ENCODE peak calls at places on chromosomes 16 and 17, in nine cellular contexts. O is A549; T is MV-4-11; Y is stimulated activated CD4-positive, alpha-beta T cell treated with anti-CD3 and anti-CD28 coated beads, Interleukin-15, amount 100 ng/mL, for 1 hour; S is NCI-H146; L is mesenchymal stem cell; B is activated CD4-positive, alpha-beta T cell treated with anti-CD3 and anti-CD28 coated beads, Interleukin-2, amount 10 ng/mL, durations not matched to agents 24 days and 14 days; F is mucosa of gallbladder; N is WERI-Rb-1. I is an unnamed sample.

GRCh38 chr17:68318103-68318991 is 27.1 kb downstream of the ARSG start:
- DNase-seq in O (peak), T (peak), Y (no peak), S (peak), L (peak), B (no peak), F (peak), N (no peak), I (no peak)

GRCh38 chr16:84111481-84111880 is 5.3 kb downstream of the MBTPS1 start:
- DNase-seq in O (no peak), T (no peak), Y (no peak), S (no peak), L (no peak), B (no peak), F (no peak), N (no peak), I (no peak)

GRCh38 chr17:82396601-82397435 is 21.3 kb upstream of the HEXD start:
- DNase-seq in O (no peak), T (peak), Y (no peak), S (no peak), L (peak), B (no peak), F (no peak), N (no peak), I (no peak)

GRCh38 chr17:80110927-80111701 is 9.7 kb downstream of the GAA start:
- DNase-seq in O (no peak), T (no peak), Y (no peak), S (no peak), L (no peak), B (no peak), F (no peak), N (peak), I (no peak)

GRCh38 chr16:75532142-75532765 is 3.7 kb downstream of the CHST5 start:
- DNase-seq in O (no peak), T (no peak), Y (no peak), S (no peak), L (no peak), B (no peak), F (no peak), N (no peak), I (no peak)

GRCh38 chr16:30951785-30952184 is 2.9 kb downstream of the ORAI3 start:
- DNase-seq in O (no peak), T (no peak), Y (no peak), S (no peak), L (no peak), B (no peak), F (peak), N (no peak), I (peak)

GRCh38 chr17:73308017-73308823 is 3.6 kb downstream of the CDC42EP4 start:
- DNase-seq in O (peak), T (peak), Y (no peak), S (no peak), L (peak), B (no peak), F (peak), N (no peak), I (peak)

GRCh38 chr16:57628782-57629181 is 352 bp downstream of the ADGRG1 start:
- DNase-seq in O (no peak), T (no peak), Y (no peak), S (no peak), L (no peak), B (no peak), F (no peak), N (no peak), I (no peak)

GRCh38 chr16:51440096-51440495 is 289.0 kb upstream of the SALL1 start:
- DNase-seq in O (no peak), T (no peak), Y (no peak), S (no peak), L (no peak), B (no peak), F (no peak), N (peak), I (no peak)

GRCh38 chr16:69106491-69107291 is 1.2 kb downstream of the HAS3 start:
- DNase-seq in O (peak), T (no peak), Y (no peak), S (peak), L (peak), B (no peak), F (no peak), N (no peak), I (no peak)

GRCh38 chr17:29615048-29615385 is 7.7 kb downstream of the CORO6 start:
- DNase-seq in O (no peak), T (peak), Y (no peak), S (no peak), L (peak), B (peak), F (no peak), N (no peak), I (peak)

GRCh38 chr16:57624044-57624688 is 4.3 kb upstream of the ADGRG1 start:
- DNase-seq in O (no peak), T (no peak), Y (no peak), S (no peak), L (no peak), B (no peak), F (no peak), N (no peak), I (no peak)

GRCh38 chr17:82657926-82658325 is 9.7 kb upstream of the WDR45B start:
- DNase-seq in O (no peak), T (no peak), Y (no peak), S (no peak), L (no peak), B (no peak), F (no peak), N (no peak), I (no peak)

GRCh38 chr16:14611660-14612059 is 18.4 kb downstream of the PARN start:
- DNase-seq in O (no peak), T (no peak), Y (no peak), S (no peak), L (no peak), B (no peak), F (no peak), N (no peak), I (no peak)

GRCh38 chr16:68400924-68401460 is 47.3 kb downstream of the SMPD3 start:
- DNase-seq in O (no peak), T (no peak), Y (no peak), S (no peak), L (no peak), B (peak), F (no peak), N (no peak), I (no peak)

GRCh38 chr17:1912146-1912545 is 82.3 kb downstream of the RPA1 start:
- DNase-seq in O (no peak), T (no peak), Y (no peak), S (no peak), L (no peak), B (no peak), F (no peak), N (no peak), I (no peak)

GRCh38 chr17:7720125-7720524 is 2.6 kb downstream of the DNAH2 start:
- DNase-seq in O (no peak), T (no peak), Y (no peak), S (peak), L (no peak), B (no peak), F (no peak), N (no peak), I (no peak)

GRCh38 chr16:54847207-54847606 is 83.5 kb upstream of the IRX5 start:
- DNase-seq in O (no peak), T (no peak), Y (no peak), S (peak), L (no peak), B (no peak), F (no peak), N (no peak), I (peak)

GRCh38 chr17:60091908-60092331 is 13.2 kb upstream of the HEATR6 start:
- DNase-seq in O (no peak), T (peak), Y (no peak), S (no peak), L (peak), B (no peak), F (no peak), N (no peak), I (no peak)